ENCODE peak calls at places on chromosomes 4 and X, in five cellular contexts. R, J, V, F and K are unnamed samples. For H3K79me2, the result is how much of the 10 kb centered on the place peaks cover.

GRCh38 chr4:77433102-77433733 is 172.4 kb upstream of the CXCL13 start:
- DNase-seq in R (peak), J (peak), V (peak), F (no peak), K (peak)

GRCh38 chrX:16319929-16320328 is 152.6 kb downstream of the MAGEB17 start:
- DNase-seq in R (no peak), J (no peak), V (no peak), F (no peak), K (no peak)

GRCh38 chr4:118322831-118323502 is 29.8 kb downstream of the PRSS12 start:
- DNase-seq in R (no peak), J (no peak), V (no peak), F (no peak), K (no peak)

GRCh38 chr4:15718959-15719358 is 16.1 kb downstream of the BST1 start:
- DNase-seq in R (no peak), J (no peak), V (peak), F (no peak), K (no peak)

GRCh38 chr4:16155503-16156169 is 70.6 kb downstream of the TAPT1 start:
- DNase-seq in R (no peak), J (no peak), V (no peak), F (no peak), K (peak)

GRCh38 chr4:41154814-41155177 is 59.5 kb downstream of the APBB2 start:
- DNase-seq in R (no peak), J (no peak), V (no peak), F (no peak), K (no peak)

GRCh38 chr4:76659103-76659490 is 224.1 kb downstream of the SHROOM3 start:
- DNase-seq in R (no peak), J (no peak), V (no peak), F (no peak), K (no peak)

GRCh38 chr4:105150511-105150910 is 3.8 kb downstream of the TET2 start:
- DNase-seq in R (no peak), J (no peak), V (no peak), F (no peak), K (no peak)

GRCh38 chr4:89674876-89675459 is 162.0 kb downstream of the SNCA start:
- DNase-seq in R (no peak), J (no peak), V (peak), F (no peak), K (no peak)

GRCh38 chrX:7515681-7516413 is 327.1 kb upstream of the VCX start:
- DNase-seq in R (no peak), J (no peak), V (no peak), F (no peak), K (no peak)

GRCh38 chr4:25674386-25674785 is 18.7 kb downstream of the SLC34A2 start:
- DNase-seq in R (no peak), J (no peak), V (no peak), F (no peak), K (no peak)

GRCh38 chr4:40718571-40718970 is 31.2 kb upstream of the NSUN7 start:
- DNase-seq in R (no peak), J (no peak), V (no peak), F (no peak), K (no peak)

GRCh38 chrX:68249401-68249831 is 183.9 kb downstream of the OPHN1 start:
- DNase-seq in R (no peak), J (no peak), V (no peak), F (no peak), K (no peak)

GRCh38 chr4:20698382-20698781 is 1.9 kb upstream of the PACRGL start:
- DNase-seq in R (peak), J (no peak), V (no peak), F (no peak), K (no peak)

GRCh38 chr4:41360911-41361830 is 104.4 kb downstream of the UCHL1 start:
- DNase-seq in R (no peak), J (no peak), V (no peak), F (no peak), K (peak)

GRCh38 chr4:15402974-15403373 is 24.9 kb upstream of the C1QTNF7 start:
- DNase-seq in R (no peak), J (no peak), V (no peak), F (no peak), K (no peak)

GRCh38 chr4:87375719-87376291 is 15.2 kb downstream of the HSD17B11 start:
- DNase-seq in R (peak), J (no peak), V (peak), F (no peak), K (peak)

GRCh38 chr4:74970577-74970976 is 37.7 kb downstream of the PARM1 start:
- DNase-seq in R (no peak), J (no peak), V (no peak), F (no peak), K (peak)

GRCh38 chrX:118965395-118965794 is 9.0 kb upstream of the LONRF3 start:
- DNase-seq in R (peak), J (no peak), V (no peak), F (no peak), K (no peak)

GRCh38 chr4:140069068-140069467 is 84.9 kb downstream of the MAML3 start:
- DNase-seq in R (no peak), J (no peak), V (no peak), F (no peak), K (no peak)

GRCh38 chr4:7970031-7970946 is 30.6 kb upstream of the AFAP1 start:
- DNase-seq in R (no peak), J (no peak), V (peak), F (no peak), K (peak)

GRCh38 chr4:122798101-122798500 is 28.5 kb upstream of the FGF2 start:
- DNase-seq in R (peak), J (no peak), V (peak), F (no peak), K (peak)

GRCh38 chr4:113052379-113052951 is 3.0 kb downstream of the ANK2 start:
- DNase-seq in R (no peak), J (peak), V (no peak), F (no peak), K (no peak)

GRCh38 chr4:64359496-64359895 is 49.8 kb downstream of the TECRL start:
- DNase-seq in R (no peak), J (no peak), V (no peak), F (no peak), K (no peak)

GRCh38 chr4:92261256-92261655 is 42.5 kb upstream of the GRID2 start:
- DNase-seq in R (no peak), J (no peak), V (no peak), F (no peak), K (no peak)

GRCh38 chrX:66030505-66031317 is 9.2 kb downstream of the VSIG4 start:
- DNase-seq in R (peak), J (no peak), V (peak), F (no peak), K (peak)

GRCh38 chr4:78936989-78937388 is 2.2 kb downstream of the PAQR3 start:
- DNase-seq in R (no peak), J (no peak), V (no peak), F (no peak), K (no peak)

GRCh38 chrX:102067966-102068723 is 57.3 kb upstream of the TCEAL2 start:
- DNase-seq in R (peak), J (peak), V (peak), F (no peak), K (peak)

GRCh38 chr4:74433043-74433442 is 11.9 kb upstream of the AREG start:
- DNase-seq in R (no peak), J (no peak), V (no peak), F (no peak), K (no peak)

GRCh38 chr4:24476209-24476781 is 108.1 kb downstream of the DHX15 start:
- DNase-seq in R (peak), J (no peak), V (no peak), F (no peak), K (peak)

GRCh38 chrX:145821291-145821897 is 3.8 kb downstream of the SLITRK2 start:
- DNase-seq in R (no peak), J (no peak), V (no peak), F (no peak), K (no peak)

GRCh38 chr4:176601156-176601555 is 191.6 kb downstream of the VEGFC start:
- DNase-seq in R (no peak), J (no peak), V (no peak), F (no peak), K (no peak)

DNA sequence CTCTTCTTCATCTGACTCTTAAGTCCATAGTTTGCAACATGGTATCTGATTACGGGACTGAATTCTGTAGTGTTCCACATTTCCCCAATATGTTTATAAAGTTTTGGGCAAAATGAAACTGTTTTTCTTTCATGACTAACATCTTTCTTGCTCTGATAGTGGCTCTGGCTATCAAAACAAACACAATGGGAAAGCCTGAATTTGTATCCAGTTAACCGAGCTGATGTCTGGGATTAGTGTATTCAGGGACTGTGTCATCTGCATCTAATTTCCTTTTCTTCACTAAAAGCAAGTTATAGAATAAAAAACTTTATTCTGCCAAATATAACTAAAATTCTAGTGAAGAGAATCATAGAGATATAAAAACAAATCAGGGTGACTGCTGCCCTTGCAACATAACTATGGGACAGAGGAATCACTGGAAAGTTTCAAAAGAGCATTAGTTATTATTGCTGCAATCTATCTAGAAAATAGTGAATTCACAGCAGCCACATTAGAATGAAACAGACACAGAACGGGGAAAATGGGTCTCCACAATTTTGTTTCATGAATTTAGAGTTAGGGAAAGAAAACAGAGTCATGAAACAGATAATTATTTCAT is 61.3 kb downstream of the ANTXR2 start:
- DNase-seq in R (no peak), J (no peak), V (no peak), F (no peak), K (no peak)
- TF ChIP-seq CHD2 in R (no peak), J (no peak), V (no peak), F (no peak), K (no peak)

DNA sequence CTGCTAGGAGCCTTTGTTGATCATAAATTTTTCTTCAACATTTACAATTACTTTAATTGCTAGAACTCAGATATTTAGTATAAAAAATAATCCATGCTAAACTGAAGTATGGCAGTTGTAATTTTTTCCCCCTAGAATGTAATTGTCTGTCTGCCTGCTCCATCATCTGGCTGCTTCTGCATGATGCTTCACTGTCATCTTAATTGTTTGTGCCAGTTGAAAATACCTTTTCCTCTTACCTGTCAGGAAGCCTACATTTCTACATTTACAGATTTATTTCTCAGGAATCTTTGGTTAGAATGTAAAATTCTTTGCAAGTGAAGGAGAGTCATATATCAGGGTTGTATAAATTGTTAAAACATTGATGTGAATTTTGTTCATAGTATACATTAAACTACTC is 348.6 kb downstream of the GRXCR1 start:
- DNase-seq in R (no peak), J (no peak), V (no peak), F (no peak), K (no peak)
- TF ChIP-seq CTCF in R (no peak), J (no peak), V (no peak), F (no peak), K (no peak)

GRCh38 chr4:9963328-9963727 is 58.0 kb downstream of the SLC2A9 start:
- DNase-seq in R (no peak), J (no peak), V (peak), F (no peak), K (no peak)

GRCh38 chr4:9962611-9963314 is 58.5 kb downstream of the SLC2A9 start:
- DNase-seq in R (no peak), J (no peak), V (no peak), F (no peak), K (no peak)

GRCh38 chr4:9969526-9970398 is 51.5 kb downstream of the SLC2A9 start:
- DNase-seq in R (no peak), J (no peak), V (no peak), F (no peak), K (no peak)

GRCh38 chr4:9968472-9968871 is 52.8 kb downstream of the SLC2A9 start:
- DNase-seq in R (no peak), J (no peak), V (no peak), F (no peak), K (no peak)

GRCh38 chr4:9964884-9965283 is 56.4 kb downstream of the SLC2A9 start:
- DNase-seq in R (no peak), J (no peak), V (no peak), F (no peak), K (no peak)
- H3K79me2 ChIP-seq in R (under half), J (under half), V (under half), F (under half), K (under half)

GRCh38 chrX:115649461-115650063 is 88.6 kb downstream of the PLS3 start:
- DNase-seq in R (no peak), J (no peak), V (no peak), F (no peak), K (no peak)

GRCh38 chrX:115652221-115652620 is 91.2 kb downstream of the PLS3 start:
- DNase-seq in R (no peak), J (no peak), V (no peak), F (no peak), K (no peak)

GRCh38 chrX:115650449-115650848 is 89.5 kb downstream of the PLS3 start:
- DNase-seq in R (no peak), J (no peak), V (no peak), F (no peak), K (no peak)

DNA sequence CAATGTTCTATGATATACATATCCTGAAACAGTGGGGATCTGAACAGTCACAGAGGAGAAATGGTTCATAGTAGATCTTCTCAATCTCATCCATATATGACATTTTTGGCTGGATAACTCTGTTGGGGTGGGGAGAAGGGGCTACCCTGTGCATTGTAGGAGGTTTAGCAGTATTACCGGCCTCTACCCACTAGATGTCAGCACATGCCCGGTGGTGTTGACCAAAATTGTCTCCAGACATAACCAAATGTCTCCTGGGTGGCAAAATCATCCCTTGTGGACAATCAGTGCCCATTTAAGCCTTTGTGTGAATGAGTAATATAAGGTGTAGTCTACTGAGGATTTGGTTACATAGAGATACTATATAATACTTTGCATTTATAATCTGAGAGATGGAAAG is 89.9 kb downstream of the PLS3 start:
- DNase-seq in R (peak), J (peak), V (peak), F (no peak), K (peak)
- TF ChIP-seq CHD2 in R (no peak), J (no peak), V (no peak), F (no peak), K (no peak)

GRCh38 chrX:64205735-64206491 is 405 bp upstream of the AMER1 start:
- DNase-seq in R (peak), J (peak), V (peak), F (peak), K (peak)
- TF ChIP-seq CTCF in R (peak), J (no peak), V (peak), F (peak), K (peak)

DNA sequence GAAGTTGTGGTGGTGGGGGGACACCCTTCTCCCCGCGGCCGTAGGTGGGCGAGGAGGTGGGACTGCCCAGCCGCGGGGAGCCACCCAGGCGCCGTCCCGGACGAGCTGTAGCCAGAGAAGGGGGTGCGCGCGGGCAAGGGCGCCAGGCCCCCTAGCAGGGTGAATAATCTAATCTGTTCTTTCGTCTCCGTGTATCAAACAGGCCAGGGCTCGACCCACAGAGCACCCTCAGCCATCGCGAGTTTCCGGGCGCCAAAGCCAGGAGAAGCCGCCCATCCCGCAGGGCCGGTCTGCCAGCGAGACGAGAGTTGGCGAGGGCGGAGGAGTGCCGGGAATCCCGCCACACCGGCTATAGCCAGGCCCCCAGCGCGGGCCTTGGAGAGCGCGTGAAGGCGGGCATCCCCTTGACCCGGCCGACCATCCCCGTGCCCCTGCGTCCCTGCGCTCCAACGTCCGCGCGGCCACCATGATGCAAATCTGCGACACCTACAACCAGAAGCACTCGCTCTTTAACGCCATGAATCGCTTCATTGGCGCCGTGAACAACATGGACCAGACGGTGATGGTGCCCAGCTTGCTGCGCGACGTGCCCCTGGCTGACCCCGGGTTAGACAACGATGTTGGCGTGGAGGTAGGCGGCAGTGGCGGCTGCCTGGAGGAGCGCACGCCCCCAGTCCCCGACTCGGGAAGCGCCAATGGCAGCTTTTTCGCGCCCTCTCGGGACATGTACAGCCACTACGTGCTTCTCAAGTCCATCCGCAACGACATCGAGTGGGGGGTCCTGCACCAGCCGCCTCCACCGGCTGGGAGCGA is 3.4 kb downstream of the MID1IP1 start:
- DNase-seq in R (no peak), J (no peak), V (no peak), F (no peak), K (peak)
- H3K79me2 ChIP-seq in R (half or more), J (half or more), V (under half), F (under half), K (under half)

GRCh38 chr4:45438047-45438446 is 685.8 kb downstream of the GABRG1 start:
- DNase-seq in R (no peak), J (no peak), V (no peak), F (no peak), K (no peak)

GRCh38 chr4:45437381-45437780 is 686.5 kb downstream of the GABRG1 start:
- DNase-seq in R (no peak), J (no peak), V (no peak), F (no peak), K (no peak)

GRCh38 chr4:45442466-45442865 is 681.4 kb downstream of the GABRG1 start:
- DNase-seq in R (no peak), J (no peak), V (no peak), F (no peak), K (peak)
- TF ChIP-seq CHD2 in R (no peak), J (no peak), V (no peak), F (no peak), K (no peak)

GRCh38 chrX:107450823-107451509 is 1.5 kb downstream of the FRMPD3 start:
- DNase-seq in R (peak), J (no peak), V (no peak), F (no peak), K (no peak)
- TF ChIP-seq CTCF in R (peak), J (peak), V (no peak), F (peak), K (peak)

DNA sequence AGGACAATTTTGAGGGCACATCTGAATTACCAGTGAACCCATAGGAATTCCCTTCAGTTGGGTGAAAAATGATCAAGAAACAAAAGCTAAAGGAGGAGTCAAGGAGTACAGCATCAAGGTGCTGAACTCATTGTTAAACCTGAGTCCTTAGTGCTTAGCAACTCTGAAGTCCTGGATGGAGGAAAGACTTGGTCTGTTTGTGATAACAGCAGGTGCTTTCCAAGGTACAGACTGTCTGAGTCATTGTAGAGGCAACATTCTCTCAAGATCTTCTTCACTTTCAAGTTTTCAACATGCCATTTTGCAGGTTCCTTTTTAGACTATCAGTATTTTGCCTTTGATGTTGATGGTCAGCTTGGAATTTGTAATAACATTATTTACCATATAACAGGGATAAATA is 293.9 kb downstream of the AFF2 start:
- DNase-seq in R (no peak), J (no peak), V (no peak), F (no peak), K (no peak)
- H3K79me2 ChIP-seq in R (under half), J (under half), V (under half), F (under half), K (under half)